ENCODE peak calls at places on chromosomes 12 and 14, in eight cellular contexts. X, G, M, A, N, J, W and E are unnamed samples.

GRCh38 chr12:108211161-108211560 is 82.1 kb downstream of the WSCD2 start:
- DNase-seq in X (no peak), G (no peak), M (no peak), A (no peak), N (no peak), J (no peak), W (no peak), E (no peak)

GRCh38 chr12:113236539-113237354 is 15.5 kb downstream of the TPCN1 start:
- DNase-seq in X (no peak), G (no peak), M (no peak), A (no peak), N (no peak), J (no peak), W (no peak), E (no peak)

GRCh38 chr12:63036974-63037335 is 102.0 kb upstream of the PPM1H start:
- DNase-seq in X (no peak), G (no peak), M (no peak), A (no peak), N (no peak), J (no peak), W (no peak), E (no peak)

GRCh38 chr14:61730756-61731373 is 31.4 kb upstream of the SNAPC1 start:
- DNase-seq in X (no peak), G (no peak), M (no peak), A (no peak), N (no peak), J (peak; percentile 52), W (no peak), E (no peak)

GRCh38 chr14:74964787-74965769 is 9.7 kb upstream of the PGF start:
- DNase-seq in X (peak; percentile 68), G (no peak), M (no peak), A (no peak), N (no peak), J (peak; percentile 62), W (no peak), E (no peak)

GRCh38 chr12:62279961-62280360 is 19.8 kb downstream of the USP15 start:
- DNase-seq in X (no peak), G (no peak), M (no peak), A (no peak), N (no peak), J (no peak), W (no peak), E (no peak)

GRCh38 chr14:104341532-104342434 is 203.4 kb downstream of the KIF26A start:
- DNase-seq in X (peak; percentile 11), G (peak; percentile 22), M (no peak), A (no peak), N (no peak), J (no peak), W (no peak), E (no peak)

GRCh38 chr14:81161749-81162148 is 59.0 kb downstream of the GTF2A1 start:
- DNase-seq in X (no peak), G (no peak), M (no peak), A (no peak), N (no peak), J (no peak), W (no peak), E (no peak)

GRCh38 chr14:99971929-99972747 is 93.1 kb upstream of the EVL start:
- DNase-seq in X (no peak), G (peak; percentile 32), M (no peak), A (no peak), N (no peak), J (peak; percentile 30), W (no peak), E (no peak)

GRCh38 chr12:148676-149416 is 65.1 kb downstream of the SLC6A12 start:
- DNase-seq in X (no peak), G (no peak), M (no peak), A (no peak), N (no peak), J (no peak), W (no peak), E (no peak)

GRCh38 chr12:56162468-56163290 is 4.5 kb downstream of the MYL6 start:
- DNase-seq in X (peak; percentile 20), G (no peak), M (no peak), A (no peak), N (no peak), J (no peak), W (no peak), E (no peak)

GRCh38 chr14:103872492-103873113 is 25.2 kb upstream of the PPP1R13B start:
- DNase-seq in X (no peak), G (peak; percentile 18), M (no peak), A (no peak), N (no peak), J (no peak), W (no peak), E (peak; percentile 82)